ENCODE peak calls at places on chromosomes 6 and 20, in five cellular contexts. One of them, this sample, is unnamed.

GRCh38 chr6:14984454-14984853 is 261.4 kb upstream of the JARID2 start:
- DNase-seq in GM23248: peak
- DNase-seq in hepatocyte: peak
- DNase-seq in neural progenitor cell: no peak
- DNase-seq in GM23338: no peak
- DNase-seq in this sample: no peak

GRCh38 chr6:100099189-100100074 is 105.4 kb upstream of the MCHR2 start:
- DNase-seq in GM23248: peak
- DNase-seq in neural progenitor cell: peak
- DNase-seq in hepatocyte: peak
- DNase-seq in GM23338: peak
- DNase-seq in this sample: peak

GRCh38 chr20:49381558-49382493 is 100.6 kb downstream of the KCNB1 start:
- DNase-seq in hepatocyte: peak
- DNase-seq in neural progenitor cell: no peak
- DNase-seq in GM23338: no peak
- DNase-seq in GM23248: peak
- DNase-seq in this sample: peak

GRCh38 chr6:17393335-17394191 is at the start of gene CAP2:
- DNase-seq in hepatocyte: peak
- DNase-seq in GM23338: peak
- DNase-seq in GM23248: peak
- DNase-seq in neural progenitor cell: peak
- DNase-seq in this sample: peak

GRCh38 chr6:71473908-71474307 is 185.3 kb downstream of the OGFRL1 start:
- DNase-seq in hepatocyte: peak
- DNase-seq in GM23338: no peak
- DNase-seq in GM23248: peak
- DNase-seq in neural progenitor cell: no peak
- DNase-seq in this sample: peak

GRCh38 chr20:24632581-24632980 is 163.2 kb downstream of the SYNDIG1 start:
- DNase-seq in GM23248: no peak
- DNase-seq in GM23338: no peak
- DNase-seq in neural progenitor cell: peak
- DNase-seq in hepatocyte: no peak
- DNase-seq in this sample: no peak

GRCh38 chr20:53402233-53403005 is 191.2 kb downstream of the ZNF217 start:
- DNase-seq in GM23338: no peak
- DNase-seq in hepatocyte: no peak
- DNase-seq in neural progenitor cell: no peak
- DNase-seq in GM23248: no peak
- DNase-seq in this sample: no peak

GRCh38 chr20:2118783-2119182 is 17.2 kb downstream of the STK35 start:
- DNase-seq in GM23338: no peak
- DNase-seq in hepatocyte: no peak
- DNase-seq in GM23248: no peak
- DNase-seq in neural progenitor cell: no peak
- DNase-seq in this sample: no peak

GRCh38 chr20:61845276-61845675 is 220.4 kb downstream of the TAF4 start:
- DNase-seq in hepatocyte: no peak
- DNase-seq in GM23248: no peak
- DNase-seq in GM23338: no peak
- DNase-seq in neural progenitor cell: peak
- DNase-seq in this sample: no peak

GRCh38 chr6:26327450-26328264 is 37.3 kb upstream of the BTN3A2 start:
- DNase-seq in neural progenitor cell: peak
- DNase-seq in hepatocyte: peak
- DNase-seq in GM23338: peak
- DNase-seq in GM23248: peak
- DNase-seq in this sample: peak

GRCh38 chr20:58433029-58433657 is 44.1 kb downstream of the VAPB start:
- DNase-seq in GM23338: no peak
- DNase-seq in GM23248: no peak
- DNase-seq in hepatocyte: no peak
- DNase-seq in neural progenitor cell: no peak
- DNase-seq in this sample: no peak

GRCh38 chr6:41732601-41733348 is 2.6 kb downstream of the TFEB start:
- DNase-seq in GM23338: peak
- DNase-seq in neural progenitor cell: no peak
- DNase-seq in GM23248: peak
- DNase-seq in hepatocyte: peak
- DNase-seq in this sample: no peak

GRCh38 chr6:47134476-47135189 is 92.5 kb upstream of the ADGRF1 start:
- DNase-seq in GM23338: no peak
- DNase-seq in GM23248: peak
- DNase-seq in neural progenitor cell: no peak
- DNase-seq in hepatocyte: peak
- DNase-seq in this sample: peak

GRCh38 chr20:32762754-32763201 is 593 bp downstream of the DNMT3B start:
- DNase-seq in GM23338: no peak
- DNase-seq in neural progenitor cell: peak
- DNase-seq in GM23248: peak
- DNase-seq in hepatocyte: peak
- DNase-seq in this sample: peak

GRCh38 chr20:37345339-37346231 is at the start of gene SRC:
- DNase-seq in GM23248: peak
- DNase-seq in hepatocyte: peak
- DNase-seq in GM23338: peak
- DNase-seq in neural progenitor cell: peak
- DNase-seq in this sample: peak

GRCh38 chr20:62191781-62192559 is 9.1 kb downstream of the MTG2 start:
- DNase-seq in GM23338: no peak
- DNase-seq in neural progenitor cell: no peak
- DNase-seq in hepatocyte: no peak
- DNase-seq in GM23248: no peak
- DNase-seq in this sample: no peak

GRCh38 chr20:2693996-2694471 is 1.5 kb downstream of the EBF4 start:
- DNase-seq in hepatocyte: no peak
- DNase-seq in GM23248: no peak
- DNase-seq in GM23338: peak
- DNase-seq in neural progenitor cell: peak
- DNase-seq in this sample: no peak

GRCh38 chr6:125002090-125002741 is 40.0 kb downstream of the RNF217 start:
- DNase-seq in hepatocyte: no peak
- DNase-seq in GM23338: peak
- DNase-seq in GM23248: no peak
- DNase-seq in neural progenitor cell: peak
- DNase-seq in this sample: no peak

GRCh38 chr6:100763617-100764016 is 117.5 kb downstream of the ASCC3 start:
- DNase-seq in hepatocyte: no peak
- DNase-seq in GM23248: no peak
- DNase-seq in GM23338: peak
- DNase-seq in neural progenitor cell: no peak
- DNase-seq in this sample: no peak

GRCh38 chr6:10479939-10480700 is 41.0 kb upstream of the GCNT2 start:
- DNase-seq in hepatocyte: no peak
- DNase-seq in GM23248: no peak
- DNase-seq in GM23338: no peak
- DNase-seq in neural progenitor cell: no peak
- DNase-seq in this sample: no peak

GRCh38 chr6:108598316-108598863 is 37.7 kb downstream of the FOXO3 start:
- DNase-seq in hepatocyte: peak
- DNase-seq in GM23338: no peak
- DNase-seq in GM23248: peak
- DNase-seq in neural progenitor cell: no peak
- DNase-seq in this sample: no peak

GRCh38 chr20:62617711-62618483 is 24.4 kb upstream of the SLCO4A1 start:
- DNase-seq in hepatocyte: no peak
- DNase-seq in neural progenitor cell: no peak
- DNase-seq in GM23248: no peak
- DNase-seq in GM23338: no peak
- DNase-seq in this sample: peak

GRCh38 chr6:148487461-148487860 is 144.8 kb downstream of the SASH1 start:
- DNase-seq in GM23338: no peak
- DNase-seq in GM23248: no peak
- DNase-seq in neural progenitor cell: no peak
- DNase-seq in hepatocyte: no peak
- DNase-seq in this sample: no peak

GRCh38 chr6:42374027-42374669 is 77.6 kb downstream of the TRERF1 start:
- DNase-seq in GM23248: no peak
- DNase-seq in neural progenitor cell: no peak
- DNase-seq in hepatocyte: no peak
- DNase-seq in GM23338: no peak
- DNase-seq in this sample: no peak

GRCh38 chr6:108655840-108656650 is 95.3 kb downstream of the FOXO3 start:
- DNase-seq in GM23248: peak
- DNase-seq in neural progenitor cell: no peak
- DNase-seq in GM23338: no peak
- DNase-seq in hepatocyte: peak
- DNase-seq in this sample: no peak

GRCh38 chr6:111823831-111824607 is 49.2 kb downstream of the FYN start:
- DNase-seq in GM23338: no peak
- DNase-seq in hepatocyte: no peak
- DNase-seq in GM23248: peak
- DNase-seq in neural progenitor cell: no peak
- DNase-seq in this sample: peak

GRCh38 chr6:19477563-19477962 is 359.6 kb upstream of the ID4 start:
- DNase-seq in GM23338: no peak
- DNase-seq in GM23248: no peak
- DNase-seq in hepatocyte: no peak
- DNase-seq in neural progenitor cell: no peak
- DNase-seq in this sample: peak

GRCh38 chr20:19973920-19974620 is 43.1 kb upstream of the NAA20 start:
- DNase-seq in GM23248: peak
- DNase-seq in hepatocyte: peak
- DNase-seq in neural progenitor cell: no peak
- DNase-seq in GM23338: no peak
- DNase-seq in this sample: peak

GRCh38 chr6:110814488-110815259 is 595 bp downstream of the CDK19 start:
- DNase-seq in hepatocyte: peak
- DNase-seq in GM23338: peak
- DNase-seq in GM23248: peak
- DNase-seq in neural progenitor cell: peak
- DNase-seq in this sample: peak
- H2AFZ ChIP-seq in hepatocyte: peak
- H2AFZ ChIP-seq in GM23338: peak
- H2AFZ ChIP-seq in GM23248: peak
- H2AFZ ChIP-seq in neural progenitor cell: peak
- H2AFZ ChIP-seq in this sample: peak

GRCh38 chr20:31695849-31696804 is 26.5 kb downstream of the BCL2L1 start:
- DNase-seq in hepatocyte: peak
- DNase-seq in GM23248: peak
- DNase-seq in GM23338: no peak
- DNase-seq in neural progenitor cell: no peak
- DNase-seq in this sample: peak
- TF ChIP-seq EZH2phosphoT487 in hepatocyte: no peak
- TF ChIP-seq EZH2phosphoT487 in GM23248: no peak
- TF ChIP-seq EZH2phosphoT487 in GM23338: no peak
- TF ChIP-seq EZH2phosphoT487 in neural progenitor cell: no peak
- TF ChIP-seq EZH2phosphoT487 in this sample: no peak

GRCh38 chr20:51272392-51272791 is 249.5 kb upstream of the KCNG1 start:
- DNase-seq in neural progenitor cell: no peak
- DNase-seq in hepatocyte: no peak
- DNase-seq in GM23338: no peak
- DNase-seq in GM23248: peak
- DNase-seq in this sample: no peak

GRCh38 chr20:51275816-51276215 is 252.9 kb upstream of the KCNG1 start:
- DNase-seq in neural progenitor cell: no peak
- DNase-seq in GM23248: peak
- DNase-seq in hepatocyte: no peak
- DNase-seq in GM23338: no peak
- DNase-seq in this sample: no peak

GRCh38 chr20:51277961-51278360 is 255.1 kb upstream of the KCNG1 start:
- DNase-seq in hepatocyte: no peak
- DNase-seq in GM23338: no peak
- DNase-seq in neural progenitor cell: no peak
- DNase-seq in GM23248: no peak
- DNase-seq in this sample: no peak

GRCh38 chr20:51276331-51276730 is 253.4 kb upstream of the KCNG1 start:
- DNase-seq in GM23338: no peak
- DNase-seq in neural progenitor cell: no peak
- DNase-seq in GM23248: no peak
- DNase-seq in hepatocyte: no peak
- DNase-seq in this sample: no peak

DNA sequence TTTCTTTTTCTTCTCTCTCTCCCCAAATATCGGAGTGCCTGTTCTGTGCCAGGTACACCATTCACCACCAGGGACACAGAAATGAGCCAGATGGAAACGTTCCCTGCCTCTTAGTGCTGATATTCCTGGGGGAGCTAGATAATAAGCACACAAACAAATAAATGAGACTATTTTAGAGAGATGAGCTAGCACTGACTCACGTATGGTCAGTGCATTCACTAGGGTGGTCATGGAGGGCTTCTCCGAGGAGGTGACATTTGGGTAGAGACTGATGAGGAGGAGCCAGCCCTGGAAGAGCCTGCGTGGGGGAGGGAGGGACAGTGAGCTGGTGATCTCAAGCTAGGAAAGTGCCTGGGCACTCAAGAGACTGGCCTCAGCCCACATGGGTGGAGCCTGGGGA is 252.3 kb upstream of the KCNG1 start:
- DNase-seq in GM23248: peak
- DNase-seq in GM23338: no peak
- DNase-seq in hepatocyte: no peak
- DNase-seq in neural progenitor cell: no peak
- DNase-seq in this sample: no peak
- H3K4me2 ChIP-seq in GM23248: no peak
- H3K4me2 ChIP-seq in GM23338: no peak
- H3K4me2 ChIP-seq in hepatocyte: no peak
- H3K4me2 ChIP-seq in neural progenitor cell: no peak
- H3K4me2 ChIP-seq in this sample: no peak

DNA sequence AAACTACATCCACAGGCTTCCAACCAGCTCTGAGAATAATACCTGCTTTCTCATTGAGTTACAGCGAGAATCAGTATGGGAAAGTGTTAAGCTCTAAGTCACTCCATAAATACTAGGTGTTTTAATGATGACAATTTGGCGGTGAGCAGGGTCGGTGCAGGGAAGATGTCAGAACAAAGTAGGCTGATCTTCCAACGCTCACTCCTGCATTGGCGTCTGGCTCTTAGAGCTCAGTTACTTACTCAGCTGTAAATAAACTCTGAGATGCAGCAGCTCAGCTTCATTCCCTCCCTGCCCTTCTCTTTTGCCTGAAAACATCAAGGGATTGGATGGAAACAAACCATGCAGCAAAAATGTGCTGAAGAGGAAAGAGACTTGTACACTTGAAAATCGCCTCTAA is 102.5 kb upstream of the SPACA1 start:
- DNase-seq in GM23248: peak
- DNase-seq in hepatocyte: peak
- DNase-seq in neural progenitor cell: peak
- DNase-seq in GM23338: no peak
- DNase-seq in this sample: no peak
- H2AFZ ChIP-seq in GM23248: peak
- H2AFZ ChIP-seq in hepatocyte: no peak
- H2AFZ ChIP-seq in neural progenitor cell: peak
- H2AFZ ChIP-seq in GM23338: peak
- H2AFZ ChIP-seq in this sample: no peak